ENCODE peak calls at places on chromosomes 2 and 18, in five cellular contexts. P is naive thymus-derived CD4-positive, alpha-beta T cell; H is SJSA1; L is CD4-positive, alpha-beta memory T cell; S is mesenchymal stem cell. O is an unnamed sample.

GRCh38 chr18:23927821-23928746 is 86.5 kb upstream of the TTC39C start:
- DNase-seq in P (no peak), H (peak; percentile 58), L (no peak), S (no peak), O (no peak)

GRCh38 chr18:5469340-5469739 is 74.5 kb downstream of the EPB41L3 start:
- DNase-seq in P (no peak), H (no peak), L (no peak), S (no peak), O (no peak)

GRCh38 chr2:164967781-164968228 is 12.5 kb upstream of the SLC38A11 start:
- DNase-seq in P (no peak), H (peak; percentile 61), L (no peak), S (peak; percentile 89), O (no peak)

GRCh38 chr2:233165895-233166661 is 85.4 kb upstream of the ATG16L1 start:
- DNase-seq in P (no peak), H (peak; percentile 90), L (no peak), S (no peak), O (no peak)

GRCh38 chr2:225889452-225889851 is 489.9 kb downstream of the NYAP2 start:
- DNase-seq in P (peak; percentile 4), H (peak; percentile 61), L (no peak), S (peak; percentile 63), O (no peak)

GRCh38 chr2:63424329-63425078 is 163.8 kb downstream of the WDPCP start:
- DNase-seq in P (peak; percentile 7), H (peak; percentile 19), L (no peak), S (peak; percentile 31), O (no peak)

GRCh38 chr2:95052301-95052700 is 26.8 kb downstream of the MAL start:
- DNase-seq in P (no peak), H (no peak), L (no peak), S (no peak), O (no peak)

GRCh38 chr2:232610081-232610480 is 23.3 kb upstream of the EFHD1 start:
- DNase-seq in P (no peak), H (no peak), L (no peak), S (no peak), O (no peak)

GRCh38 chr18:9927392-9928063 is 13.7 kb downstream of the VAPA start:
- DNase-seq in P (no peak), H (no peak), L (no peak), S (no peak), O (no peak)

GRCh38 chr2:176146101-176146500 is 5.2 kb upstream of the HOXD4 start:
- DNase-seq in P (no peak), H (no peak), L (no peak), S (no peak), O (no peak)

GRCh38 chr2:143030127-143030526 is 99.1 kb upstream of the ARHGAP15 start:
- DNase-seq in P (no peak), H (no peak), L (no peak), S (peak; percentile 24), O (no peak)

GRCh38 chr2:239433777-239434396 is 33.1 kb upstream of the HDAC4 start:
- DNase-seq in P (no peak), H (peak; percentile 36), L (no peak), S (no peak), O (no peak)

GRCh38 chr2:25159947-25160346 is 8.4 kb downstream of the POMC start:
- DNase-seq in P (no peak), H (no peak), L (no peak), S (peak; percentile 48), O (no peak)

GRCh38 chr2:40450066-40450841 is 1.6 kb downstream of the SLC8A1 start:
- DNase-seq in P (no peak), H (peak; percentile 44), L (no peak), S (peak; percentile 21), O (no peak)

GRCh38 chr2:127771756-127772155 is 39.2 kb downstream of the WDR33 start:
- DNase-seq in P (no peak), H (peak; percentile 59), L (no peak), S (peak; percentile 58), O (no peak)

GRCh38 chr18:33802955-33803354 is 224.9 kb downstream of the ASXL3 start:
- DNase-seq in P (no peak), H (no peak), L (no peak), S (no peak), O (no peak)

GRCh38 chr2:100041946-100042345 is 100.4 kb downstream of the AFF3 start:
- DNase-seq in P (no peak), H (no peak), L (no peak), S (no peak), O (no peak)

GRCh38 chr2:1366546-1367134 is 46.6 kb upstream of the TPO start:
- DNase-seq in P (peak; percentile 18), H (no peak), L (no peak), S (no peak), O (no peak)

GRCh38 chr18:76420888-76421287 is 74.2 kb downstream of the ZNF516 start:
- DNase-seq in P (no peak), H (no peak), L (no peak), S (no peak), O (no peak)

GRCh38 chr18:76422121-76422520 is 72.9 kb downstream of the ZNF516 start:
- DNase-seq in P (no peak), H (no peak), L (no peak), S (no peak), O (no peak)

GRCh38 chr18:76416935-76417334 is 78.1 kb downstream of the ZNF516 start:
- DNase-seq in P (no peak), H (no peak), L (no peak), S (peak; percentile 53), O (no peak)

GRCh38 chr18:76421291-76422078 is 73.6 kb downstream of the ZNF516 start:
- DNase-seq in P (no peak), H (no peak), L (no peak), S (no peak), O (no peak)

DNA sequence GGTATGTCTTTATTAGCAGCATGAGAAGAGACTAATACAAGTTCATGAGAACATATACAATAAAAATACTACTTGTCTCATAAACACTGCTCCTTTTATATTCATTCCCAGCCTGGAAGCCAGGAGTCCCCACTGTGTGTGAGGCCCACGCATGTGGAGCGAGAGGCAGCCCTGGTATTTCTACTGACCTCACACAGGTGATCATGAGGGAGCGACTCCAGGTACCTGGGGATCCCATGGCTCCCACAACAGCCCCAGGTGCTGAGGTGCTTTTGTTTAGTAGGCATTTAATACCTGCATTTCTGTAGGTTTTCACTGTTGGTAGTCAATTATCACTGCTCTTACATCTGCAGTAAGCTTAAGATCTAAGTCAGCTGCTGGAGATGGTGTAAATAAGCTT is 75.2 kb downstream of the ZNF516 start:
- DNase-seq in P (no peak), H (no peak), L (no peak), S (no peak), O (no peak)
- H3K27ac ChIP-seq in P (no peak overlapping the region), H (no peak overlapping the region), L (no peak overlapping the region), S (no peak overlapping the region), O (no peak overlapping the region)

DNA sequence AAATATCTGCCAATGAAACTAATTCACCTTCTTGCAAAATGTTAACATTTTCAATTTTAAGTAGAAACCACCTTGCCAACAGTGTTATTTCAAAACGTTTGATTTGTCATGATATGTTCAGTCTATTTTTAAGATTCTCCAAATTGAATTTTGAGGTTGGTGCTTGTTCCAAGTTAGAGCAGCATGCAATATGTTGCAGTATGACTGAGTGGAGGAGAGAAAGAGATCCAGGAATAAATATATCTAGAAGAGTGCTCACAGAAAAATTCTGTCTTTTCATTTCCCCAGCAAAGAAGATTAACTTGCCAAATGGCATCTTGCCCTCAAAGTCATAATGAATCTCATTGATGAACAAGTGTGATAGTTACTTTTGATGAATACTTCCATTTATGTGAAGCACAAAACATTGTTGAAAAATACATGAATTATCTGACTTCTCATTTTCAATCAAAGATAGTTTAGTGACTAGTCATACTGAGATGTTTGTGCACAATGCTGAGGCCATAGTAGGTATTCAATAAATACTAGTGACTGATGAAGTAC is 95.9 kb downstream of the KCNJ3 start:
- DNase-seq in P (no peak), H (no peak), L (no peak), S (no peak), O (no peak)
- H3K4me1 ChIP-seq in P (no peaks in the 10 kb centered on the region), H (no peaks in the 10 kb centered on the region), L (no peaks in the 10 kb centered on the region), S (no peaks in the 10 kb centered on the region), O (no peaks in the 10 kb centered on the region)

GRCh38 chr2:187575081-187576067 is 21.1 kb upstream of the TFPI start:
- DNase-seq in P (no peak), H (peak; percentile 75), L (no peak), S (peak; percentile 76), O (no peak)

GRCh38 chr2:187577310-187577709 is 23.1 kb upstream of the TFPI start:
- DNase-seq in P (no peak), H (no peak), L (no peak), S (peak; percentile 28), O (no peak)

GRCh38 chr2:187576906-187577305 is 22.7 kb upstream of the TFPI start:
- DNase-seq in P (no peak), H (no peak), L (no peak), S (peak; percentile 23), O (no peak)

GRCh38 chr2:187581125-187581896 is 27.1 kb upstream of the TFPI start:
- DNase-seq in P (peak; percentile 18), H (peak; percentile 46), L (no peak), S (peak; percentile 72), O (no peak)

GRCh38 chr2:187580462-187581124 is 26.4 kb upstream of the TFPI start:
- DNase-seq in P (no peak), H (peak; percentile 65), L (no peak), S (peak; percentile 80), O (no peak)
- H3K27ac ChIP-seq in P (no peak overlapping the region), H (no peak overlapping the region), L (no peak overlapping the region), S (no peak overlapping the region), O (no peak overlapping the region)

GRCh38 chr2:43171789-43172188 is 54.6 kb downstream of the ZFP36L2 start:
- DNase-seq in P (no peak), H (peak; percentile 22), L (peak; percentile 45), S (peak; percentile 73), O (no peak)
- H3K4me1 ChIP-seq in P (peaks cover 89% of the 10 kb centered on the region), H (peaks cover 56% of the 10 kb centered on the region), L (peaks cover 92% of the 10 kb centered on the region), S (peaks cover 30% of the 10 kb centered on the region), O (peaks cover 88% of the 10 kb centered on the region)